ENCODE peak calls at places on chromosomes 16 and 17, in nine cellular contexts. Q is MM.1S; K is fibroblast of pulmonary artery; V is SK-N-SH; P is CD4-positive, alpha-beta T cell; F is transverse colon; D is lower leg skin; Z is cardiac fibroblast; G is BJ. W is an unnamed sample.

GRCh38 chr17:78991906-78992532 is 12.3 kb upstream of the LGALS3BP start:
- DNase-seq in P (no peak), F (peak), K (no peak), Z (no peak), V (peak), G (no peak), Q (no peak), D (no peak), W (no peak)

GRCh38 chr17:68356520-68356919 is 65.2 kb downstream of the ARSG start:
- DNase-seq in P (peak), K (no peak), Z (no peak), Q (no peak), V (no peak), G (no peak), D (no peak), F (peak), W (no peak)

GRCh38 chr17:43908111-43908721 is 880 bp upstream of the MPP2 start:
- DNase-seq in D (peak), F (peak), Z (peak), P (peak), G (peak), Q (no peak), V (peak), K (peak), W (no peak)

GRCh38 chr17:228223-228615 is 46.8 kb upstream of the DOC2B start:
- DNase-seq in Q (no peak), F (no peak), P (no peak), D (no peak), Z (no peak), G (no peak), K (no peak), V (no peak), W (no peak)

GRCh38 chr16:56632160-56632847 is at the start of gene MT1M:
- DNase-seq in Z (no peak), P (no peak), V (peak), D (peak), F (peak), Q (no peak), G (no peak), K (no peak), W (no peak)

GRCh38 chr17:47305302-47305923 is 18.3 kb upstream of the EFCAB13 start:
- DNase-seq in K (peak), V (no peak), P (no peak), F (no peak), Z (peak), G (peak), Q (no peak), D (no peak), W (peak)

GRCh38 chr16:27724491-27724878 is 174.5 kb downstream of the KATNIP start:
- DNase-seq in Z (peak), F (no peak), G (no peak), D (no peak), K (no peak), Q (no peak), P (no peak), V (peak), W (peak)

GRCh38 chr17:57032343-57032742 is 52.7 kb upstream of the AKAP1 start:
- DNase-seq in P (no peak), V (no peak), F (peak), Q (no peak), Z (no peak), K (no peak), D (no peak), G (no peak), W (no peak)

GRCh38 chr17:76726766-76727718 is at the start of gene METTL23:
- DNase-seq in D (peak), P (peak), V (peak), G (no peak), Z (peak), Q (peak), F (peak), K (peak), W (peak)

GRCh38 chr17:2053380-2054261 is 1.3 kb upstream of the HIC1 start:
- DNase-seq in V (peak), G (no peak), P (peak), F (peak), K (peak), Z (peak), Q (peak), D (no peak), W (peak)

GRCh38 chr17:55527520-55528118 is 16.4 kb upstream of the SMIM36 start:
- DNase-seq in Z (peak), P (no peak), F (no peak), G (no peak), D (peak), K (peak), Q (peak), V (peak), W (peak)

GRCh38 chr17:59651346-59651745 is 31.7 kb downstream of the CLTC start:
- DNase-seq in Z (no peak), K (no peak), D (no peak), V (no peak), G (no peak), Q (no peak), F (no peak), P (no peak), W (no peak)

GRCh38 chr17:13362341-13363122 is 239.2 kb downstream of the HS3ST3A1 start:
- DNase-seq in D (no peak), F (no peak), K (no peak), Z (no peak), Q (no peak), G (no peak), V (no peak), P (no peak), W (peak)

GRCh38 chr17:80364091-80364691 is 50.8 kb upstream of the ENDOV start:
- DNase-seq in Z (no peak), K (no peak), F (no peak), G (no peak), V (peak), P (no peak), D (no peak), Q (no peak), W (peak)

GRCh38 chr17:41739661-41740352 is 5.4 kb upstream of the HAP1 start:
- DNase-seq in Q (no peak), D (no peak), K (peak), V (no peak), G (peak), P (no peak), Z (no peak), F (no peak), W (peak)

GRCh38 chr16:27543801-27544200 is 5.9 kb downstream of the GTF3C1 start:
- DNase-seq in F (no peak), G (no peak), P (no peak), V (no peak), Z (no peak), D (no peak), K (no peak), Q (no peak), W (no peak)

GRCh38 chr16:63361032-63361624 is 1324.9 kb upstream of the CDH8 start:
- DNase-seq in V (peak), F (no peak), D (no peak), Z (peak), G (no peak), K (peak), Q (peak), P (no peak), W (peak)

GRCh38 chr16:1670866-1671265 is 7.2 kb upstream of the JPT2 start:
- DNase-seq in Z (no peak), F (no peak), G (no peak), P (no peak), V (no peak), Q (no peak), D (no peak), K (no peak), W (no peak)

GRCh38 chr16:66649636-66650205 is 45.2 kb downstream of the CMTM3 start:
- DNase-seq in V (no peak), Z (no peak), Q (no peak), K (no peak), P (no peak), D (no peak), F (peak), G (no peak), W (no peak)

GRCh38 chr17:79813826-79814623 is 17.1 kb upstream of the CBX8 start:
- DNase-seq in D (no peak), G (no peak), K (no peak), P (no peak), Q (no peak), F (no peak), Z (no peak), V (peak), W (no peak)

GRCh38 chr16:55678061-55678935 is 22.5 kb downstream of the SLC6A2 start:
- DNase-seq in D (no peak), F (no peak), V (no peak), Q (no peak), P (no peak), G (no peak), Z (no peak), K (no peak), W (no peak)

GRCh38 chr17:41520821-41521521 is 2.3 kb upstream of the KRT15 start:
- DNase-seq in D (no peak), P (no peak), G (no peak), Z (no peak), K (no peak), F (peak), V (peak), Q (no peak), W (peak)

DNA sequence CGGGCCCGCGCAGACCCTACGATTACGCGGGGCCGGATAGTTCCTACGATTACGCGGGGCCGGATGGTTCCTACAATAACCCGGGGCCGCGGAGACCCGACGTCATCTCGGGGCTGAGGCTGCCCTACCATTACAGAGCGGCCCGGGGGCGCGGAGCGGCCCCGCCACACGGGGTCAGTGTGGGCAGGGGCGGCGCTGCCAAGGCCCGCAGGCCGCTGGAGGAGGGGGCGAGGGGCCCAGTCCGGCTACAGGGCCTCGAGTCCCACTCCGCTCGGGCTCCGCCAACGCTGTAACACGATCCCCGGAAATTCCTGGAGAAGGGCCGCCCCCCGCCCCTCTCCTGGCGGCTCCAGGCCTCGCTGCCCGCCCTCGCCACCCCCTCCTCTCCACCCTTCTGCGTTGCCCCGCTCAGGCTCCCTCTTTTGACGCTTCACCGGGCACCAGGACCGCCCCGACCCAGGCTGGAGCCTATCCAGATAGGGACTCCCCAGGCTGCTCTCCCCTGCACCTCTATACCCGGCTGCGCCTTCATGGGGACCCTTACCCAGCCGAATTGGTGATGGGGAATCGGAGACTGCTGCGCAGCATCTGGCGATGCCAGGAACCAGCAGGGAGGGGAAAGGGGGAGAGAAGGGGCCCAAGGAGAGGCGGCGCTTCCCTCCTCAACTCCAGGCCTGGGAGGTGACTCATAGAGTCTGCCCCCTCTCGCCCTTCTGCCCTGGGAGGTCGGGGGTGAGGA is at the start of gene RAB34:
- DNase-seq in D (peak), Z (peak), F (peak), V (no peak), K (peak), Q (no peak), P (peak), G (peak), W (peak)
- TF ChIP-seq CTCF in D (no peak), Z (no peak), F (peak), V (no peak), K (peak), Q (no peak), P (no peak), G (peak), W (peak)

DNA sequence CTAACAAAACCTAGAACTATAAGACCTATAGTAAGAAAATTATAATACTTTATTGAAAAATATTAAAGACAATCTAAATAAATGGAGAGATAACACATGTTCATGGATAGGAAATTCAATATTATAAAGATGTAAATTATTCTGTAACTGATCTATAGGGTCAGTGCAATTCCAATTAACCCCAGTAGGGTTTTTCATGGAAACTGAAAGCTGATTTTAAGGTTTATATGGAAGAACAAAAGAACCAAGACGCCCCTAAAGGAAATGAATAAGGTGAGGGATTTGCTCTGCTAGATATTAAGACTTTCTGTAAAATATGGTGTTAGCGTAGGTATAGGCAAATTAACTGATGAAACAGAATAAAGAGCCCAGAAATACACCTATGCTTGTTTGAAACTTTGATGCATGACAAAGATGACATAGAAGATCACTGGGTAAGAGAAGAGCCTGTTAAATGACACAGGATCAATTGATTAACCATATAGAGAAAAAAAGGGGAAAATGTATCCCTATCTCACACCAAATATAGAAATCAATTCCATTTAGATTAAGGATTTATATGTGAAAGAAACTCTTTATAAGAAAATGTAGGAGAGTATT is 3.0 kb downstream of the ICAM2 start:
- DNase-seq in K (no peak), P (no peak), G (no peak), Z (no peak), Q (no peak), V (no peak), D (no peak), F (no peak), W (no peak)
- TF ChIP-seq CTCF in K (peak), P (peak), G (no peak), Z (peak), Q (peak), V (peak), D (no peak), F (peak), W (no peak)

GRCh38 chr16:54590836-54591235 is 304.2 kb upstream of the IRX3 start:
- DNase-seq in P (no peak), G (no peak), K (no peak), Z (no peak), F (no peak), D (no peak), V (no peak), Q (no peak), W (no peak)

GRCh38 chr16:54595636-54596035 is 309.0 kb upstream of the IRX3 start:
- DNase-seq in G (no peak), P (no peak), D (no peak), F (no peak), K (no peak), Q (no peak), V (no peak), Z (no peak), W (no peak)

GRCh38 chr16:54597222-54597621 is 310.6 kb upstream of the IRX3 start:
- DNase-seq in D (no peak), V (no peak), Z (no peak), P (no peak), Q (no peak), K (no peak), F (no peak), G (no peak), W (no peak)

GRCh38 chr16:54591816-54592246 is 305.2 kb upstream of the IRX3 start:
- DNase-seq in P (no peak), Q (no peak), F (no peak), Z (no peak), D (no peak), G (no peak), K (no peak), V (no peak), W (no peak)

GRCh38 chr16:54594646-54595381 is 308.2 kb upstream of the IRX3 start:
- DNase-seq in D (no peak), F (no peak), K (no peak), V (peak), Q (no peak), Z (no peak), P (no peak), G (no peak), W (no peak)
- TF ChIP-seq CTCF in D (no peak), F (no peak), K (no peak), V (no peak), Q (no peak), Z (no peak), P (no peak), G (no peak), W (no peak)

GRCh38 chr17:27206447-27206846 is 87.5 kb upstream of the WSB1 start:
- DNase-seq in K (no peak), D (no peak), Z (peak), V (no peak), P (no peak), Q (no peak), F (peak), G (no peak), W (peak)
- TF ChIP-seq CTCF in K (peak), D (no peak), Z (peak), V (peak), P (no peak), Q (peak), F (no peak), G (peak), W (no peak)

GRCh38 chr17:81712468-81713003 is 452 bp downstream of the SLC25A10 start:
- DNase-seq in F (peak), K (peak), Z (no peak), V (peak), D (no peak), Q (peak), G (no peak), P (no peak), W (peak)
- TF ChIP-seq CTCF in F (no peak), K (no peak), Z (no peak), V (peak), D (no peak), Q (peak), G (peak), P (no peak), W (peak)

DNA sequence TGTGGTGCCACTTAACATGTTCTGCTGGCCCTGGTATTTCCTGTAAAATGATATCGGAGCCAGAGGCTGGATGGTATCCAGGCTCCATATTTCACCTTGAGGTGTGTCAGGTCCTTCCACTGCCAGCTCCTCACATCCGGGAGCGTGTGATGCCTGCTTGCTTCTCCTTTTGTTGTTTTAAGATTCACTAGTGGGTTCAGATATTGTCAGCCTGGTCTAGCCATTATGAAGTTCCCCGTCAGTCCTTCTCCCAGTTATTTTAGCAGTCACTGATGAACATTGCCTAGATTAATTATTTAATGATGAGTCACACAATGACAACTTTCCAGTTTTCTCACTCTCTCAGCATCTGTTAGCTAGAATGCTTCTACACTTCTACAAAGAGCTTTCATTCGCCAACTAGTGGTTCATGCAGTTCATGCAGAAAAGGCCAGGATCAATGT is 11.3 kb downstream of the DNAAF1 start:
- DNase-seq in K (no peak), Z (peak), G (no peak), Q (no peak), P (no peak), F (no peak), D (no peak), V (no peak), W (no peak)
- TF ChIP-seq CTCF in K (peak), Z (no peak), G (no peak), Q (no peak), P (no peak), F (no peak), D (no peak), V (no peak), W (no peak)

GRCh38 chr17:28503420-28503819 is 2.7 kb upstream of the FOXN1 start:
- DNase-seq in F (no peak), K (no peak), D (no peak), P (no peak), G (no peak), V (no peak), Q (no peak), Z (no peak), W (no peak)

GRCh38 chr17:28499366-28499668 is 6.8 kb upstream of the FOXN1 start:
- DNase-seq in V (no peak), Q (no peak), D (no peak), G (no peak), K (no peak), P (no peak), Z (no peak), F (peak), W (no peak)

GRCh38 chr17:28500712-28501379 is 5.3 kb upstream of the FOXN1 start:
- DNase-seq in G (no peak), K (no peak), P (no peak), Q (no peak), F (no peak), V (peak), D (no peak), Z (no peak), W (no peak)

GRCh38 chr17:28499684-28500357 is 6.3 kb upstream of the FOXN1 start:
- DNase-seq in D (no peak), Q (no peak), F (no peak), V (no peak), P (no peak), K (no peak), Z (no peak), G (no peak), W (no peak)

DNA sequence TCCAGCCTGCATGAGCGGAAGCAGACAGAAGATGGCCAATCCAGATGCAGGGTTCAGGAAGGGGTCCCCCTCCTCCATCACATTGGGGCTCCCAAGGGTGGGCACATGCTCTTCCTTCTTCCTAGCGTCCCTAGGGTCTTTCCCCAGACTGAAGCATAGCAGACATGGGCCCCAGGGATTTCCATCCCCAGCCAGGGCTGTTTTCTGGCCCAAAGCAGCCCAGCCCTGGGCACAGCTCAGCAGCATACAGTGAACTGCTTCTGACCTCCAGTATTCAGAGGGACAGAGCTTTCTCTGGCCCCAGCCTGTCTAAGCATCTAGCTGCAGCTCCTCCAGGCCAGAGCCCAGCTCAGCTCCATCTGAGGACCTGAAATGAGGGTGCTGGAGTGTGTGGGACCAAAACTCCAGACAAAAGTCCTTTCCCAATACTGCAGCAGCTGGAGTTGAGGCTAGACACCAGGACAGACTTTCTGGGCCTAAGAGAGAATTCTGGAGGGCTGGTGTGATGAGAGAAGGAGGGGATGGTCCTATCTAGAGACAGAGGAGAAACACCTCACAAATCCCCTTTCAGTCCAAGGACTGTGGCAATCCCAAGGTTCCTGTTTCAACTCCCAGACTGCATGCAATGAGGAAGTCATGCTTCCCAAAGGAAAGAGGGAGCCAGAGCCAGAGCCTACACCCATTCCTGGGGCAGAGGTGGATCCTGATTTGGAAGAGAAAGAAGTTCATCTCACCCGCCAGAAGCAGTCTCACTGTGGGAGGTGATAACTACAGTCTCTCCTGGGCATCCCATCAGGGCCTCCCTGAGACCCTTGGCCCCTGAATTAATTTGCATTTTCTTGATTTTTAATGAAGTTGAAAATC is 4.5 kb upstream of the FOXN1 start:
- DNase-seq in Z (no peak), P (no peak), D (no peak), V (no peak), Q (no peak), F (no peak), K (no peak), G (no peak), W (no peak)
- TF ChIP-seq CTCF in Z (no peak), P (no peak), D (no peak), V (no peak), Q (no peak), F (no peak), K (no peak), G (no peak), W (no peak)

DNA sequence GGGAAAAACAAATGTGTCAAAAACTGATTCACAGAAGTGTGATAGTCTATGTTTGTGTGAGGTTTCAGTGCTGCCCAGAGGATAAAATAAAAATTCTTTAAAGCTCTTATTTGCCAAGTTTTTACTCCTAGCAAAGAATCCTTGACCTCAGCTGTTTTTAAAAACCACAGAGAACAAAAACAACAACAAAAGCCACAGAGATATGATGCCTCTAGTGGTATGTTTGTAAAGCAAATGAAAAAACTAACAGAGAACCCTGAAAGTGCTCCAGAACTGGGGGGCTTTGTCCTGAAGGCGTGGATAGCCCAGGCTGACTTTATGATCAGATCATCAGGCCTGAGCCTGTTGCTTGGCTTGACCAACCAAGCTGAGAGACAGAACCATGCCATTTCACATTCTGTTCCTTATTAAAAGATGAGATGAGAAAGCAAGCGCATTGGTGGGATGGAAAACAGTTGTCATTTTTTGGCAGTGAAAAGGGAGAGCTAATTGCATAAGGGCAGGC is 411.1 kb downstream of the CPPED1 start:
- DNase-seq in D (peak), P (no peak), V (no peak), K (no peak), Z (no peak), Q (no peak), F (peak), G (no peak), W (no peak)
- TF ChIP-seq CTCF in D (no peak), P (no peak), V (no peak), K (peak), Z (peak), Q (no peak), F (no peak), G (peak), W (no peak)

W was measured in MCF 10A.